ENCODE peak calls at places on chromosomes 7 and 10, in seven cellular contexts. T is fibroblast of the aortic adventitia; C is coronary artery; J is B cell; F is lower lobe of right lung; D is breast epithelium; U is CD4-positive, alpha-beta T cell. B is an unnamed sample.

GRCh38 chr7:51455948-51456347 is 139.3 kb upstream of the COBL start:
- DNase-seq in J (no peak), C (no peak), F (no peak), T (no peak), D (no peak), U (no peak), B (no peak)

GRCh38 chr10:17059197-17059688 is 70.4 kb downstream of the CUBN start:
- DNase-seq in T (peak), U (no peak), D (no peak), F (no peak), J (no peak), C (no peak), B (no peak)

GRCh38 chr10:67602268-67602950 is 93.6 kb downstream of the CTNNA3 start:
- DNase-seq in J (no peak), T (peak), D (no peak), U (no peak), C (no peak), F (no peak), B (no peak)

GRCh38 chr7:47681241-47681810 is 99.4 kb upstream of the TNS3 start:
- DNase-seq in C (no peak), D (no peak), T (no peak), J (no peak), F (no peak), U (no peak), B (no peak)

GRCh38 chr10:121338206-121338991 is 259.8 kb downstream of the FGFR2 start:
- DNase-seq in J (no peak), T (no peak), U (no peak), C (no peak), F (no peak), D (no peak), B (no peak)

GRCh38 chr7:6409991-6410693 is 37.6 kb downstream of the DAGLB start:
- DNase-seq in C (no peak), J (no peak), U (no peak), D (no peak), T (no peak), F (no peak), B (no peak)

GRCh38 chr7:127666602-127667001 is 14.6 kb downstream of the SND1 start:
- DNase-seq in J (no peak), U (no peak), C (no peak), D (no peak), T (no peak), F (no peak), B (no peak)

GRCh38 chr7:88109612-88110011 is 110.2 kb downstream of the SRI start:
- DNase-seq in C (no peak), U (no peak), T (no peak), D (no peak), F (no peak), J (no peak), B (no peak)

GRCh38 chr10:8416755-8417154 is 362.3 kb downstream of the GATA3 start:
- DNase-seq in J (no peak), T (no peak), C (no peak), F (no peak), D (no peak), U (no peak), B (no peak)

GRCh38 chr10:91642831-91643692 is 10.2 kb upstream of the PPP1R3C start:
- DNase-seq in F (no peak), C (no peak), J (no peak), T (no peak), U (no peak), D (no peak), B (no peak)

GRCh38 chr10:130957978-130958377 is 353.5 kb downstream of the TCERG1L start:
- DNase-seq in T (no peak), J (no peak), C (no peak), D (no peak), F (no peak), U (no peak), B (no peak)

GRCh38 chr7:120554960-120555571 is 282.1 kb downstream of the KCND2 start:
- DNase-seq in J (no peak), F (no peak), C (no peak), D (no peak), U (no peak), T (peak), B (peak)

GRCh38 chr7:71144963-71145362 is 13.0 kb downstream of the GALNT17 start:
- DNase-seq in J (no peak), U (no peak), F (no peak), T (no peak), C (no peak), D (no peak), B (no peak)

GRCh38 chr7:2013381-2014311 is 219.1 kb downstream of the MAD1L1 start:
- DNase-seq in F (peak), T (no peak), U (no peak), C (peak), J (peak), D (no peak), B (no peak)

GRCh38 chr10:72056113-72056512 is 32.2 kb downstream of the SPOCK2 start:
- DNase-seq in U (no peak), C (no peak), J (no peak), D (no peak), T (no peak), F (no peak), B (no peak)

GRCh38 chr10:98664329-98665042 is 217.8 kb upstream of the HPS1 start:
- DNase-seq in T (peak), U (no peak), J (peak), F (no peak), D (no peak), C (no peak), B (peak)

GRCh38 chr10:19347592-19347991 is 299.0 kb downstream of the MALRD1 start:
- DNase-seq in T (peak), F (no peak), J (no peak), C (no peak), U (no peak), D (no peak), B (no peak)
- TF ChIP-seq CTCF in T (peak), F (no peak), J (no peak), C (no peak), U (no peak), D (no peak), B (no peak)

GRCh38 chr7:130490888-130491771 is 755 bp upstream of the MEST start:
- DNase-seq in D (no peak), U (no peak), J (peak), T (peak), C (no peak), F (peak), B (peak)
- TF ChIP-seq CTCF in D (peak), U (peak), J (peak), T (peak), C (peak), F (peak), B (no peak)

GRCh38 chr7:95427914-95428516 is 6.8 kb downstream of the PON2 start:
- DNase-seq in C (no peak), J (no peak), U (no peak), T (no peak), D (no peak), F (no peak), B (no peak)

GRCh38 chr7:95433952-95434351 is 876 bp downstream of the PON2 start:
- DNase-seq in T (no peak), F (no peak), C (no peak), D (no peak), J (no peak), U (no peak), B (no peak)

GRCh38 chr7:95433129-95433528 is 1.7 kb downstream of the PON2 start:
- DNase-seq in U (no peak), C (no peak), T (no peak), J (no peak), D (no peak), F (no peak), B (no peak)

GRCh38 chr7:95432606-95433005 is 2.2 kb downstream of the PON2 start:
- DNase-seq in D (no peak), C (no peak), U (no peak), J (no peak), F (no peak), T (no peak), B (no peak)

GRCh38 chr7:95430864-95431263 is 4.0 kb downstream of the PON2 start:
- DNase-seq in F (no peak), T (no peak), U (no peak), J (no peak), D (no peak), C (no peak), B (no peak)
- TF ChIP-seq CTCF in F (no peak), T (no peak), U (no peak), J (no peak), D (no peak), C (no peak), B (no peak)

GRCh38 chr7:18693401-18693800 is 197.9 kb downstream of the HDAC9 start:
- DNase-seq in J (no peak), F (no peak), C (no peak), T (peak), D (no peak), U (no peak), B (no peak)
- TF ChIP-seq CTCF in J (no peak), F (peak), C (no peak), T (peak), D (peak), U (no peak), B (no peak)

GRCh38 chr7:43211276-43211675 is 98.8 kb downstream of the HECW1 start:
- DNase-seq in D (no peak), C (no peak), T (no peak), U (no peak), J (no peak), F (no peak), B (no peak)
- TF ChIP-seq CTCF in D (no peak), C (no peak), T (no peak), U (no peak), J (no peak), F (no peak), B (no peak)

GRCh38 chr10:84368828-84369227 is 40.4 kb downstream of the CCSER2 start:
- DNase-seq in D (no peak), U (no peak), F (no peak), T (no peak), J (no peak), C (no peak), B (no peak)

GRCh38 chr10:84367256-84367655 is 38.9 kb downstream of the CCSER2 start:
- DNase-seq in D (no peak), J (no peak), C (no peak), T (no peak), U (no peak), F (no peak), B (no peak)

GRCh38 chr10:84363434-84363833 is 35.0 kb downstream of the CCSER2 start:
- DNase-seq in T (no peak), C (no peak), D (no peak), J (no peak), U (no peak), F (no peak), B (no peak)

GRCh38 chr10:84365339-84365881 is 37.0 kb downstream of the CCSER2 start:
- DNase-seq in J (no peak), T (no peak), C (no peak), U (no peak), F (no peak), D (no peak), B (no peak)

GRCh38 chr10:84366041-84366440 is 37.7 kb downstream of the CCSER2 start:
- DNase-seq in T (no peak), U (no peak), F (no peak), C (no peak), J (no peak), D (no peak), B (no peak)
- TF ChIP-seq CTCF in T (no peak), U (no peak), F (no peak), C (no peak), J (no peak), D (no peak), B (no peak)

GRCh38 chr10:50990568-50991495 is 83.5 kb upstream of the PRKG1 start:
- DNase-seq in T (peak), J (peak), U (no peak), C (peak), D (no peak), F (peak), B (peak)
- TF ChIP-seq CTCF in T (no peak), J (no peak), U (no peak), C (no peak), D (no peak), F (no peak), B (no peak)

GRCh38 chr10:77910524-77911145 is 15.9 kb downstream of the DLG5 start:
- DNase-seq in J (no peak), T (no peak), U (no peak), D (no peak), F (no peak), C (no peak), B (no peak)

GRCh38 chr10:77909755-77910375 is 16.7 kb downstream of the DLG5 start:
- DNase-seq in D (no peak), T (peak), C (no peak), U (no peak), J (no peak), F (no peak), B (no peak)

GRCh38 chr10:77909021-77909754 is 17.4 kb downstream of the DLG5 start:
- DNase-seq in F (no peak), J (no peak), C (no peak), D (no peak), T (no peak), U (no peak), B (no peak)

GRCh38 chr10:77906863-77907861 is 19.4 kb downstream of the DLG5 start:
- DNase-seq in F (no peak), C (no peak), D (no peak), J (no peak), U (no peak), T (no peak), B (no peak)

GRCh38 chr10:77907900-77908717 is 18.4 kb downstream of the DLG5 start:
- DNase-seq in T (no peak), F (no peak), J (no peak), U (no peak), D (no peak), C (no peak), B (no peak)
- TF ChIP-seq CTCF in T (no peak), F (no peak), J (no peak), U (no peak), D (no peak), C (no peak), B (peak)

GRCh38 chr10:126969310-126969709 is 64.1 kb downstream of the DOCK1 start:
- DNase-seq in C (no peak), T (peak), F (no peak), D (no peak), J (no peak), U (no peak), B (no peak)
- TF ChIP-seq CTCF in C (no peak), T (no peak), F (peak), D (no peak), J (no peak), U (no peak), B (no peak)

GRCh38 chr10:22655312-22655973 is 58.9 kb downstream of the PIP4K2A start:
- DNase-seq in J (no peak), T (peak), C (no peak), F (no peak), U (peak), D (no peak), B (no peak)
- TF ChIP-seq CTCF in J (no peak), T (no peak), C (no peak), F (no peak), U (no peak), D (no peak), B (no peak)